ENCODE peak calls at places on chromosome 11, in nine cellular contexts. A is cardiac muscle cell; V is HCT116; L is psoas muscle; H is tibial artery; S is right lobe of liver; Q is WERI-Rb-1; B is CD8-positive, alpha-beta T cell; J is CD4-positive, alpha-beta T cell. E is an unnamed sample. For H3K9me3, the result is how much of the 10 kb centered on the place peaks cover.

GRCh38 chr11:35969089-35970046 is 25.5 kb downstream of the LDLRAD3 start:
- DNase-seq in A (no peak), V (no peak), L (no peak), H (no peak), S (no peak), Q (peak), B (no peak), J (no peak), E (no peak)

GRCh38 chr11:113991170-113991569 is 16.3 kb downstream of the HTR3A start:
- DNase-seq in A (peak), V (no peak), L (no peak), H (no peak), S (no peak), Q (no peak), B (no peak), J (no peak), E (no peak)

GRCh38 chr11:113698515-113698914 is 7.6 kb downstream of the TMPRSS5 start:
- DNase-seq in A (no peak), V (no peak), L (no peak), H (no peak), S (peak), Q (peak), B (no peak), J (no peak), E (no peak)

GRCh38 chr11:12808519-12808918 is 134.3 kb downstream of the TEAD1 start:
- DNase-seq in A (peak), V (no peak), L (no peak), H (no peak), S (no peak), Q (no peak), B (no peak), J (no peak), E (no peak)

GRCh38 chr11:57745206-57745605 is 3.9 kb downstream of the SELENOH start:
- DNase-seq in A (no peak), V (no peak), L (no peak), H (no peak), S (no peak), Q (no peak), B (no peak), J (no peak), E (no peak)

GRCh38 chr11:20226936-20227335 is 66.7 kb upstream of the DBX1 start:
- DNase-seq in A (no peak), V (no peak), L (no peak), H (no peak), S (no peak), Q (no peak), B (no peak), J (no peak), E (no peak)

GRCh38 chr11:77065878-77066228 is 918 bp upstream of the CAPN5 start:
- DNase-seq in A (peak), V (no peak), L (peak), H (no peak), S (peak), Q (peak), B (no peak), J (no peak), E (peak)

GRCh38 chr11:121894581-121894980 is 221.4 kb downstream of the BLID start:
- DNase-seq in A (no peak), V (no peak), L (no peak), H (no peak), S (no peak), Q (no peak), B (no peak), J (no peak), E (no peak)

GRCh38 chr11:85718991-85719807 is 33.2 kb upstream of the CCDC89 start:
- DNase-seq in A (peak), V (peak), L (peak), H (peak), S (no peak), Q (no peak), B (no peak), J (no peak), E (no peak)

GRCh38 chr11:68213135-68213515 is at the start of gene KMT5B:
- DNase-seq in A (peak), V (peak), L (peak), H (peak), S (peak), Q (no peak), B (peak), J (peak), E (peak)

GRCh38 chr11:59773082-59773438 is 17.9 kb downstream of the STX3 start:
- DNase-seq in A (no peak), V (no peak), L (no peak), H (no peak), S (no peak), Q (no peak), B (no peak), J (no peak), E (no peak)

GRCh38 chr11:34757026-34757451 is 136.1 kb downstream of the EHF start:
- DNase-seq in A (peak), V (no peak), L (no peak), H (no peak), S (no peak), Q (no peak), B (no peak), J (no peak), E (no peak)

GRCh38 chr11:5605849-5606248 is 9.4 kb downstream of the TRIM6 start:
- DNase-seq in A (peak), V (no peak), L (no peak), H (no peak), S (no peak), Q (no peak), B (no peak), J (no peak), E (no peak)

GRCh38 chr11:17020831-17021230 is 6.6 kb upstream of the PLEKHA7 start:
- DNase-seq in A (no peak), V (no peak), L (no peak), H (no peak), S (no peak), Q (no peak), B (no peak), J (no peak), E (no peak)

GRCh38 chr11:116473790-116474346 is 298.9 kb downstream of the BUD13 start:
- DNase-seq in A (no peak), V (no peak), L (no peak), H (no peak), S (no peak), Q (no peak), B (no peak), J (no peak), E (no peak)

GRCh38 chr11:1401656-1402221 is 12.0 kb downstream of the BRSK2 start:
- DNase-seq in A (peak), V (no peak), L (peak), H (no peak), S (peak), Q (no peak), B (peak), J (no peak), E (peak)

GRCh38 chr11:73729594-73730206 is 31.2 kb downstream of the RAB6A start:
- DNase-seq in A (no peak), V (peak), L (no peak), H (no peak), S (no peak), Q (peak), B (no peak), J (no peak), E (no peak)

GRCh38 chr11:114819028-114819427 is 140.7 kb downstream of the NXPE2 start:
- DNase-seq in A (peak), V (no peak), L (no peak), H (no peak), S (no peak), Q (no peak), B (no peak), J (no peak), E (no peak)

GRCh38 chr11:11757871-11758270 is 83.9 kb upstream of the USP47 start:
- DNase-seq in A (no peak), V (no peak), L (no peak), H (no peak), S (no peak), Q (no peak), B (no peak), J (no peak), E (no peak)

GRCh38 chr11:123509737-123510578 is 79.9 kb downstream of the GRAMD1B start:
- DNase-seq in A (peak), V (no peak), L (no peak), H (no peak), S (no peak), Q (peak), B (no peak), J (no peak), E (no peak)

GRCh38 chr11:46463701-46464100 is 72.1 kb upstream of the CHRM4 start:
- DNase-seq in A (no peak), V (no peak), L (no peak), H (no peak), S (no peak), Q (no peak), B (no peak), J (no peak), E (no peak)

GRCh38 chr11:1548221-1549070 is 23.6 kb downstream of the DUSP8 start:
- DNase-seq in A (peak), V (peak), L (peak), H (peak), S (peak), Q (no peak), B (no peak), J (no peak), E (peak)

GRCh38 chr11:5983443-5983842 is 3.3 kb downstream of the OR52L1 start:
- DNase-seq in A (no peak), V (no peak), L (no peak), H (no peak), S (no peak), Q (no peak), B (no peak), J (no peak), E (no peak)

GRCh38 chr11:32034680-32035079 is 56.2 kb upstream of the RCN1 start:
- DNase-seq in A (peak), V (no peak), L (no peak), H (no peak), S (no peak), Q (no peak), B (no peak), J (no peak), E (no peak)

GRCh38 chr11:107565219-107565937 is at the start of gene ALKBH8:
- DNase-seq in A (peak), V (no peak), L (peak), H (peak), S (peak), Q (peak), B (peak), J (peak), E (peak)

GRCh38 chr11:73520358-73521061 is 77.4 kb downstream of the FAM168A start:
- DNase-seq in A (peak), V (no peak), L (no peak), H (no peak), S (no peak), Q (no peak), B (no peak), J (no peak), E (no peak)

GRCh38 chr11:39209966-39210365 is 2249.5 kb downstream of the LRRC4C start:
- DNase-seq in A (no peak), V (no peak), L (no peak), H (no peak), S (no peak), Q (no peak), B (no peak), J (no peak), E (no peak)

GRCh38 chr11:18192988-18193387 is 20.4 kb downstream of the MRGPRX4 start:
- DNase-seq in A (no peak), V (no peak), L (no peak), H (no peak), S (no peak), Q (no peak), B (no peak), J (no peak), E (no peak)

GRCh38 chr11:123065634-123066033 is 3.7 kb upstream of the HSPA8 start:
- DNase-seq in A (peak), V (no peak), L (no peak), H (no peak), S (no peak), Q (no peak), B (no peak), J (no peak), E (no peak)

GRCh38 chr11:64643258-64643881 is 52.4 kb downstream of the SLC22A12 start:
- DNase-seq in A (peak), V (no peak), L (no peak), H (no peak), S (no peak), Q (peak), B (no peak), J (no peak), E (no peak)

GRCh38 chr11:102757823-102758549 is 22.4 kb downstream of the MMP10 start:
- DNase-seq in A (peak), V (no peak), L (no peak), H (no peak), S (no peak), Q (no peak), B (no peak), J (no peak), E (no peak)

GRCh38 chr11:118260353-118260752 is 3.7 kb downstream of the MPZL2 start:
- DNase-seq in A (no peak), V (no peak), L (no peak), H (no peak), S (no peak), Q (no peak), B (no peak), J (no peak), E (no peak)

DNA sequence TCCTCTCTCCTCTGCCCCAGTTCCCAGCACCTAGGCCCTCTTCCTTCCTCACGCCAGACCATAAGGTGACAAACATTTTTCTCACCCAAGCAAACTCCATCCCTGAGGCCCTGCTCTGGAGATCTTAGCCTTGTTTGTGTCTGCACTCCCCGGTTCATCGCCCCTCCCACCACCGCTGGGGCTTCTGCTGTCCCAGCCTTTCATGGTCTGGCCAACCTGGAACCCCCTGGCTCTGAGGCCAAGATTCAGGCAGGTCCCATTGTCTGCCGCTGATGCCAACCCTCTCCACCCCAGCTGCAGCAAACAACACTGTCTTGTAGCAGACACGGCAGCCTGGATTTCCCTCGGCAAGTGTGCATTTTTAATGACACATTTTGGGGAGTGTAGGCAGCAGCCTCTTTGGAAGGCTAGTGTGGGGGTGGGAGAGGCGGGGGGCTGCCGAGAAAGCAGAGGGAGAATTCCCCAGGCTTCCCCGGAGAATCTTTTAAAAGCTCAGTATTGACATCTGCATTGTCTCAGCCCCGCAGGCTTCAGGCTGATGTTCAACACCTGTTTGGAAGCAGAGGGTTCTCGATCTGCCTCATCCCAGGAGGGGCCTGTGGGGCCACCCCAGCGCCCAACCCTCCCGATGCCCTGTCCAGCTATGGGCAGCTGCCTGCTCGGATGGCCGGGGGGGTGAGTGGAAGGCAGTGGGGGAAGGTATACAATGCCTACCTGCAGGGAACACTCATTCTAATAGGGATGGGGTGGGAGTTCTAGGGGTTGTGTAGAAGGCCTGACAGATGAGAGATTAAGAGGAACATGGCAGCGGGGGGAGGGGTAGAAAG is 41.6 kb downstream of the NECTIN1 start:
- DNase-seq in A (no peak), V (no peak), L (no peak), H (no peak), S (no peak), Q (no peak), B (no peak), J (no peak), E (no peak)
- H3K27ac ChIP-seq in A (no peak), V (no peak), L (no peak), H (no peak), S (no peak), Q (no peak), B (no peak), J (no peak), E (no peak)

DNA sequence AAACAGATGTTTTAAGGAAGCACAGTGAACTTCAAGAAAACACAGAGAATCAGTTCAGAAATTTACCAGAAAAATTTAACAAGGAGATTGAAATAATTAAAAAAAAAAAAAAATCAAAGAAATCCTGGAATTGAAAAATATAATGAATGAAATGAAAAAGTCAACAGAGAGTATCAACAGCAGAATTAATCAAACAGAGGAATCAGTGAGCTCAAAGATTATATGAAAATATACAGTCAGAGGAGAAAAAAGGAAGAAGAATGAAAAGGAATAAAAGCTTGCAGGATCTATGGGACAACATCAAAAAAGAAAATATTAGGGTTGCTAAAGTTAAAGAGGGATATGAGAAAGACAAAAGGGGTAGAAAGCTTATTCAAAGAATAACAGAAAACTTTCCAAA is 82.3 kb downstream of the XRRA1 start:
- DNase-seq in A (no peak), V (no peak), L (no peak), H (no peak), S (no peak), Q (no peak), B (no peak), J (no peak), E (no peak)
- H3K9me3 ChIP-seq in A (under half), V (under half), L (half or more), H (half or more), S (under half), Q (under half), B (under half), J (half or more), E (under half)

DNA sequence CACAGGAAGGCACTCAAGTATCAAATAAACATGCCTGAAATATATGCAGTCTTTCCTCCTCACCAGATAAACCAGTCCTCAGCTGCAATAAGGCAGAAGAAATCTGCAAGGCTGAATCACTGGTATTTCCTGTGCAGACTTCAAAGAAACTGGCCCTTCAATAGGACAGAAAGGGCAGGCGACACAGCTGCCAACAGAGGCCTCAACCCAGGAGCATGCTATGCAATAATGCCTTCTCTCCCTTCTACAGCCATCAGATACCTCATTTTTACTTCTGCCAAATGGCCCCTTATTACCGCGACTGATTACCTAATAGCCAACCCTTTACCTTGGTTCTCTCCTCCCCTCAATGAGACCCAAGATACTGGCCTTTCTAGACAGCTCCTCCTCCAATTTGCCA is 8.0 kb downstream of the NUMA1 start:
- DNase-seq in A (peak), V (peak), L (no peak), H (no peak), S (no peak), Q (no peak), B (no peak), J (no peak), E (no peak)
- H3K27ac ChIP-seq in A (peak), V (peak), L (peak), H (no peak), S (no peak), Q (no peak), B (no peak), J (no peak), E (no peak)

GRCh38 chr11:2864890-2865289 is 20.7 kb downstream of the CDKN1C start:
- DNase-seq in A (no peak), V (no peak), L (no peak), H (no peak), S (no peak), Q (no peak), B (no peak), J (no peak), E (no peak)
- H3K9me3 ChIP-seq in A (under half), V (under half), L (under half), H (under half), S (under half), Q (under half), B (under half), J (under half), E (under half)

DNA sequence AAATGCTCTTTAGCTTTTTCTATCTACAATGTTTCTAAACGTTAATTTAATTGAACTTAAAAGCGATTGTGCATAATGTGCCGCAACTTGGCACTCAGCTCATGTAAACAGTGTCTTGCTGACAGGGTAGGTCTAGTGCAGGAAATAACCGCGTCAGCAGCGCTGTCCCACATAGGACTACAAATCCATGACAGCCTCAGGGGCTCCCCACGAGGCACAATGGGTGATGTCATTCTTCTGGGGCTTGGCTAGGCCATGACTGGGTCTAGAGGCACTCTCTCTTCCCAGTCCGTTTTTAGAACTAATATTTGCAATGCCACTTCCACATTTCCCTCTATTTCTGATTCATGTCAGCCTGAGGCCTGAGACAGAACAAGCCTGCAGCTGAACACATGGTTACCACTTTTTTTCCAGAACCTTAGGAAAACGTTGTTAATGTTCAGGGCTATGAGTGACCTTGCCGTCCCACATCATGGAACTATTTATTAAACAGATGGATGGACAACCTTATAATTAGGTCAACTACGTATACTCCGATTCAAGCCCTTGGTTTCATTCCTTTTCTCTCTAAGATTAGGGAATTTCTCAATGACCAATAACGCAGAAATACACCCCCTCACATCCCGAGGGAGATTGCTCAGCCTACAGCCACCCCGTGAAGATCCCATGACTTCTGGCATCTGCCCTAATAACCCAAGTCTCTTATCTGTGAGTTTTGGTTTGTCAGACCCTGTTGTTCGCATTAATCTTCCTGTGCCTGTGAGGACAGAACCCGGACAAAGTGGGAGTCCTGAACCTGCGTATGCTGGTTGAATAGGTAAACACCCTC is 19.4 kb upstream of the SNX32 start:
- DNase-seq in A (peak), V (no peak), L (no peak), H (peak), S (no peak), Q (no peak), B (no peak), J (no peak), E (no peak)
- H3K27ac ChIP-seq in A (no peak), V (no peak), L (no peak), H (no peak), S (no peak), Q (no peak), B (no peak), J (no peak), E (no peak)